ENCODE peak calls at places on chromosomes 11 and 22, in eight cellular contexts. One of them, this sample, is unnamed.

GRCh38 chr11:102431404-102431803 is 21.2 kb downstream of the TMEM123 start:
- DNase-seq in RPMI7951: no peak
- DNase-seq in stimulated activated CD8-positive, alpha-beta memory T cell treated with anti-CD3 and anti-CD28 coated beads, Interleukin-12 subunit alpha, Interleukin-12 subunit beta, amount 100 ng/mL, for 4 hours: no peak
- DNase-seq in T-cell: no peak
- DNase-seq in right atrium auricular region: no peak
- DNase-seq in putamen: no peak
- DNase-seq in AG08395: no peak
- DNase-seq in left ventricle myocardium inferior: no peak
- DNase-seq in this sample: no peak

GRCh38 chr11:8733847-8734246 is 51.3 kb downstream of the RPL27A start:
- DNase-seq in RPMI7951: no peak
- DNase-seq in stimulated activated CD8-positive, alpha-beta memory T cell treated with anti-CD3 and anti-CD28 coated beads, Interleukin-12 subunit alpha, Interleukin-12 subunit beta, amount 100 ng/mL, for 4 hours: no peak
- DNase-seq in T-cell: no peak
- DNase-seq in right atrium auricular region: no peak
- DNase-seq in putamen: no peak
- DNase-seq in AG08395: no peak
- DNase-seq in left ventricle myocardium inferior: no peak
- DNase-seq in this sample: no peak

GRCh38 chr22:39414377-39414776 is 14.8 kb downstream of the TAB1 start:
- DNase-seq in RPMI7951: no peak
- DNase-seq in stimulated activated CD8-positive, alpha-beta memory T cell treated with anti-CD3 and anti-CD28 coated beads, Interleukin-12 subunit alpha, Interleukin-12 subunit beta, amount 100 ng/mL, for 4 hours: no peak
- DNase-seq in T-cell: no peak
- DNase-seq in right atrium auricular region: no peak
- DNase-seq in putamen: no peak
- DNase-seq in AG08395: no peak
- DNase-seq in left ventricle myocardium inferior: no peak
- DNase-seq in this sample: no peak

GRCh38 chr11:107018274-107018901 is at the start of gene GUCY1A2:
- DNase-seq in RPMI7951: no peak
- DNase-seq in stimulated activated CD8-positive, alpha-beta memory T cell treated with anti-CD3 and anti-CD28 coated beads, Interleukin-12 subunit alpha, Interleukin-12 subunit beta, amount 100 ng/mL, for 4 hours: no peak
- DNase-seq in T-cell: no peak
- DNase-seq in right atrium auricular region: no peak
- DNase-seq in putamen: peak
- DNase-seq in AG08395: no peak
- DNase-seq in left ventricle myocardium inferior: peak
- DNase-seq in this sample: peak

GRCh38 chr11:29263971-29264682 is 752.7 kb downstream of the KCNA4 start:
- DNase-seq in RPMI7951: no peak
- DNase-seq in stimulated activated CD8-positive, alpha-beta memory T cell treated with anti-CD3 and anti-CD28 coated beads, Interleukin-12 subunit alpha, Interleukin-12 subunit beta, amount 100 ng/mL, for 4 hours: no peak
- DNase-seq in T-cell: no peak
- DNase-seq in right atrium auricular region: no peak
- DNase-seq in putamen: no peak
- DNase-seq in AG08395: no peak
- DNase-seq in left ventricle myocardium inferior: no peak
- DNase-seq in this sample: peak

GRCh38 chr11:57484141-57484710 is 23.9 kb downstream of the RTN4RL2 start:
- DNase-seq in RPMI7951: no peak
- DNase-seq in stimulated activated CD8-positive, alpha-beta memory T cell treated with anti-CD3 and anti-CD28 coated beads, Interleukin-12 subunit alpha, Interleukin-12 subunit beta, amount 100 ng/mL, for 4 hours: no peak
- DNase-seq in T-cell: no peak
- DNase-seq in right atrium auricular region: no peak
- DNase-seq in putamen: no peak
- DNase-seq in AG08395: no peak
- DNase-seq in left ventricle myocardium inferior: no peak
- DNase-seq in this sample: no peak

GRCh38 chr11:44633641-44634040 is 68.2 kb downstream of the CD82 start:
- DNase-seq in RPMI7951: no peak
- DNase-seq in stimulated activated CD8-positive, alpha-beta memory T cell treated with anti-CD3 and anti-CD28 coated beads, Interleukin-12 subunit alpha, Interleukin-12 subunit beta, amount 100 ng/mL, for 4 hours: no peak
- DNase-seq in T-cell: no peak
- DNase-seq in right atrium auricular region: peak
- DNase-seq in putamen: no peak
- DNase-seq in AG08395: no peak
- DNase-seq in left ventricle myocardium inferior: no peak
- DNase-seq in this sample: no peak

GRCh38 chr11:87322570-87322969 is 284.8 kb downstream of the TMEM135 start:
- DNase-seq in RPMI7951: no peak
- DNase-seq in stimulated activated CD8-positive, alpha-beta memory T cell treated with anti-CD3 and anti-CD28 coated beads, Interleukin-12 subunit alpha, Interleukin-12 subunit beta, amount 100 ng/mL, for 4 hours: no peak
- DNase-seq in T-cell: no peak
- DNase-seq in right atrium auricular region: no peak
- DNase-seq in putamen: no peak
- DNase-seq in AG08395: no peak
- DNase-seq in left ventricle myocardium inferior: no peak
- DNase-seq in this sample: no peak

GRCh38 chr11:85680897-85681296 is 5.1 kb downstream of the CCDC89 start:
- DNase-seq in RPMI7951: no peak
- DNase-seq in stimulated activated CD8-positive, alpha-beta memory T cell treated with anti-CD3 and anti-CD28 coated beads, Interleukin-12 subunit alpha, Interleukin-12 subunit beta, amount 100 ng/mL, for 4 hours: no peak
- DNase-seq in T-cell: no peak
- DNase-seq in right atrium auricular region: no peak
- DNase-seq in putamen: no peak
- DNase-seq in AG08395: no peak
- DNase-seq in left ventricle myocardium inferior: no peak
- DNase-seq in this sample: no peak

GRCh38 chr11:75328426-75329277 is 22.8 kb downstream of the ARRB1 start:
- DNase-seq in RPMI7951: peak
- DNase-seq in stimulated activated CD8-positive, alpha-beta memory T cell treated with anti-CD3 and anti-CD28 coated beads, Interleukin-12 subunit alpha, Interleukin-12 subunit beta, amount 100 ng/mL, for 4 hours: no peak
- DNase-seq in T-cell: peak
- DNase-seq in right atrium auricular region: peak
- DNase-seq in putamen: peak
- DNase-seq in AG08395: peak
- DNase-seq in left ventricle myocardium inferior: peak
- DNase-seq in this sample: peak

GRCh38 chr11:85299247-85299646 is 327.9 kb downstream of the DLG2 start:
- DNase-seq in RPMI7951: no peak
- DNase-seq in stimulated activated CD8-positive, alpha-beta memory T cell treated with anti-CD3 and anti-CD28 coated beads, Interleukin-12 subunit alpha, Interleukin-12 subunit beta, amount 100 ng/mL, for 4 hours: no peak
- DNase-seq in T-cell: no peak
- DNase-seq in right atrium auricular region: no peak
- DNase-seq in putamen: no peak
- DNase-seq in AG08395: peak
- DNase-seq in left ventricle myocardium inferior: no peak
- DNase-seq in this sample: no peak

GRCh38 chr11:117907276-117908110 is 21.7 kb downstream of the TMPRSS13 start:
- DNase-seq in RPMI7951: peak
- DNase-seq in stimulated activated CD8-positive, alpha-beta memory T cell treated with anti-CD3 and anti-CD28 coated beads, Interleukin-12 subunit alpha, Interleukin-12 subunit beta, amount 100 ng/mL, for 4 hours: peak
- DNase-seq in T-cell: peak
- DNase-seq in right atrium auricular region: peak
- DNase-seq in putamen: peak
- DNase-seq in AG08395: peak
- DNase-seq in left ventricle myocardium inferior: peak
- DNase-seq in this sample: peak

GRCh38 chr22:21736084-21736642 is 569 bp upstream of the YPEL1 start:
- DNase-seq in RPMI7951: no peak
- DNase-seq in stimulated activated CD8-positive, alpha-beta memory T cell treated with anti-CD3 and anti-CD28 coated beads, Interleukin-12 subunit alpha, Interleukin-12 subunit beta, amount 100 ng/mL, for 4 hours: no peak
- DNase-seq in T-cell: no peak
- DNase-seq in right atrium auricular region: no peak
- DNase-seq in putamen: no peak
- DNase-seq in AG08395: no peak
- DNase-seq in left ventricle myocardium inferior: no peak
- DNase-seq in this sample: no peak

GRCh38 chr11:76685237-76685636 is 14.7 kb upstream of the LRRC32 start:
- DNase-seq in RPMI7951: no peak
- DNase-seq in stimulated activated CD8-positive, alpha-beta memory T cell treated with anti-CD3 and anti-CD28 coated beads, Interleukin-12 subunit alpha, Interleukin-12 subunit beta, amount 100 ng/mL, for 4 hours: no peak
- DNase-seq in T-cell: no peak
- DNase-seq in right atrium auricular region: no peak
- DNase-seq in putamen: no peak
- DNase-seq in AG08395: no peak
- DNase-seq in left ventricle myocardium inferior: no peak
- DNase-seq in this sample: no peak

GRCh38 chr11:115716577-115717214 is 212.5 kb upstream of the CADM1 start:
- DNase-seq in RPMI7951: peak
- DNase-seq in stimulated activated CD8-positive, alpha-beta memory T cell treated with anti-CD3 and anti-CD28 coated beads, Interleukin-12 subunit alpha, Interleukin-12 subunit beta, amount 100 ng/mL, for 4 hours: no peak
- DNase-seq in T-cell: no peak
- DNase-seq in right atrium auricular region: no peak
- DNase-seq in putamen: no peak
- DNase-seq in AG08395: no peak
- DNase-seq in left ventricle myocardium inferior: no peak
- DNase-seq in this sample: no peak

GRCh38 chr11:46342237-46342636 is 5.0 kb upstream of the DGKZ start:
- DNase-seq in RPMI7951: no peak
- DNase-seq in stimulated activated CD8-positive, alpha-beta memory T cell treated with anti-CD3 and anti-CD28 coated beads, Interleukin-12 subunit alpha, Interleukin-12 subunit beta, amount 100 ng/mL, for 4 hours: no peak
- DNase-seq in T-cell: no peak
- DNase-seq in right atrium auricular region: no peak
- DNase-seq in putamen: no peak
- DNase-seq in AG08395: no peak
- DNase-seq in left ventricle myocardium inferior: no peak
- DNase-seq in this sample: peak

GRCh38 chr11:127843483-127844396 is 743.6 kb downstream of the ETS1 start:
- DNase-seq in RPMI7951: peak
- DNase-seq in stimulated activated CD8-positive, alpha-beta memory T cell treated with anti-CD3 and anti-CD28 coated beads, Interleukin-12 subunit alpha, Interleukin-12 subunit beta, amount 100 ng/mL, for 4 hours: no peak
- DNase-seq in T-cell: peak
- DNase-seq in right atrium auricular region: peak
- DNase-seq in putamen: peak
- DNase-seq in AG08395: peak
- DNase-seq in left ventricle myocardium inferior: peak
- DNase-seq in this sample: peak

GRCh38 chr11:33132510-33132909 is 28.8 kb downstream of the CSTF3 start:
- DNase-seq in RPMI7951: no peak
- DNase-seq in stimulated activated CD8-positive, alpha-beta memory T cell treated with anti-CD3 and anti-CD28 coated beads, Interleukin-12 subunit alpha, Interleukin-12 subunit beta, amount 100 ng/mL, for 4 hours: no peak
- DNase-seq in T-cell: no peak
- DNase-seq in right atrium auricular region: no peak
- DNase-seq in putamen: no peak
- DNase-seq in AG08395: no peak
- DNase-seq in left ventricle myocardium inferior: no peak
- DNase-seq in this sample: no peak

GRCh38 chr11:76179147-76179546 is 27.2 kb downstream of the WNT11 start:
- DNase-seq in RPMI7951: no peak
- DNase-seq in stimulated activated CD8-positive, alpha-beta memory T cell treated with anti-CD3 and anti-CD28 coated beads, Interleukin-12 subunit alpha, Interleukin-12 subunit beta, amount 100 ng/mL, for 4 hours: no peak
- DNase-seq in T-cell: no peak
- DNase-seq in right atrium auricular region: no peak
- DNase-seq in putamen: no peak
- DNase-seq in AG08395: no peak
- DNase-seq in left ventricle myocardium inferior: no peak
- DNase-seq in this sample: no peak

GRCh38 chr11:128305588-128305987 is 281.8 kb downstream of the ETS1 start:
- DNase-seq in RPMI7951: no peak
- DNase-seq in stimulated activated CD8-positive, alpha-beta memory T cell treated with anti-CD3 and anti-CD28 coated beads, Interleukin-12 subunit alpha, Interleukin-12 subunit beta, amount 100 ng/mL, for 4 hours: no peak
- DNase-seq in T-cell: no peak
- DNase-seq in right atrium auricular region: no peak
- DNase-seq in putamen: no peak
- DNase-seq in AG08395: no peak
- DNase-seq in left ventricle myocardium inferior: no peak
- DNase-seq in this sample: no peak

GRCh38 chr11:119402470-119402869 is 20.5 kb downstream of the THY1 start:
- DNase-seq in RPMI7951: no peak
- DNase-seq in stimulated activated CD8-positive, alpha-beta memory T cell treated with anti-CD3 and anti-CD28 coated beads, Interleukin-12 subunit alpha, Interleukin-12 subunit beta, amount 100 ng/mL, for 4 hours: no peak
- DNase-seq in T-cell: no peak
- DNase-seq in right atrium auricular region: no peak
- DNase-seq in putamen: no peak
- DNase-seq in AG08395: no peak
- DNase-seq in left ventricle myocardium inferior: no peak
- DNase-seq in this sample: no peak

GRCh38 chr11:1742371-1742770 is 8.0 kb downstream of the IFITM10 start:
- DNase-seq in RPMI7951: no peak
- DNase-seq in stimulated activated CD8-positive, alpha-beta memory T cell treated with anti-CD3 and anti-CD28 coated beads, Interleukin-12 subunit alpha, Interleukin-12 subunit beta, amount 100 ng/mL, for 4 hours: no peak
- DNase-seq in T-cell: no peak
- DNase-seq in right atrium auricular region: no peak
- DNase-seq in putamen: no peak
- DNase-seq in AG08395: no peak
- DNase-seq in left ventricle myocardium inferior: no peak
- DNase-seq in this sample: no peak

GRCh38 chr11:103824116-103824515 is 212.3 kb upstream of the DDI1 start:
- DNase-seq in RPMI7951: no peak
- DNase-seq in stimulated activated CD8-positive, alpha-beta memory T cell treated with anti-CD3 and anti-CD28 coated beads, Interleukin-12 subunit alpha, Interleukin-12 subunit beta, amount 100 ng/mL, for 4 hours: no peak
- DNase-seq in T-cell: no peak
- DNase-seq in right atrium auricular region: no peak
- DNase-seq in putamen: no peak
- DNase-seq in AG08395: no peak
- DNase-seq in left ventricle myocardium inferior: no peak
- DNase-seq in this sample: no peak

GRCh38 chr22:46533434-46533833 is 4.0 kb downstream of the CELSR1 start:
- DNase-seq in RPMI7951: no peak
- DNase-seq in stimulated activated CD8-positive, alpha-beta memory T cell treated with anti-CD3 and anti-CD28 coated beads, Interleukin-12 subunit alpha, Interleukin-12 subunit beta, amount 100 ng/mL, for 4 hours: no peak
- DNase-seq in T-cell: no peak
- DNase-seq in right atrium auricular region: no peak
- DNase-seq in putamen: no peak
- DNase-seq in AG08395: no peak
- DNase-seq in left ventricle myocardium inferior: no peak
- DNase-seq in this sample: no peak

GRCh38 chr11:128476729-128477128 is 110.6 kb downstream of the ETS1 start:
- DNase-seq in RPMI7951: peak
- DNase-seq in stimulated activated CD8-positive, alpha-beta memory T cell treated with anti-CD3 and anti-CD28 coated beads, Interleukin-12 subunit alpha, Interleukin-12 subunit beta, amount 100 ng/mL, for 4 hours: no peak
- DNase-seq in T-cell: peak
- DNase-seq in right atrium auricular region: no peak
- DNase-seq in putamen: peak
- DNase-seq in AG08395: no peak
- DNase-seq in left ventricle myocardium inferior: no peak
- DNase-seq in this sample: no peak

GRCh38 chr11:122808494-122808893 is 29.8 kb upstream of the CRTAM start:
- DNase-seq in RPMI7951: peak
- DNase-seq in stimulated activated CD8-positive, alpha-beta memory T cell treated with anti-CD3 and anti-CD28 coated beads, Interleukin-12 subunit alpha, Interleukin-12 subunit beta, amount 100 ng/mL, for 4 hours: no peak
- DNase-seq in T-cell: no peak
- DNase-seq in right atrium auricular region: no peak
- DNase-seq in putamen: no peak
- DNase-seq in AG08395: peak
- DNase-seq in left ventricle myocardium inferior: peak
- DNase-seq in this sample: peak

GRCh38 chr11:1863352-1864215 is 10.7 kb downstream of the LSP1 start:
- DNase-seq in RPMI7951: peak
- DNase-seq in stimulated activated CD8-positive, alpha-beta memory T cell treated with anti-CD3 and anti-CD28 coated beads, Interleukin-12 subunit alpha, Interleukin-12 subunit beta, amount 100 ng/mL, for 4 hours: no peak
- DNase-seq in T-cell: no peak
- DNase-seq in right atrium auricular region: peak
- DNase-seq in putamen: peak
- DNase-seq in AG08395: peak
- DNase-seq in left ventricle myocardium inferior: peak
- DNase-seq in this sample: peak